ENCODE peak calls at places on chromosomes 11 and 22, in six cellular contexts. One of them, this sample, is unnamed.

GRCh38 chr11:120606116-120607010 is 94.8 kb downstream of the GRIK4 start:
- DNase-seq in fibroblast of the conjunctiva: no peak
- DNase-seq in NCI-H82: no peak
- DNase-seq in stimulated activated CD4-positive, alpha-beta T cell treated with anti-CD3 and anti-CD28 coated beads, TNF-alpha, amount 100 ng/mL, for 1 hour: no peak
- DNase-seq in CD4-positive, CD25-positive, alpha-beta regulatory T cell: no peak
- DNase-seq in NCI-H2081: no peak
- DNase-seq in this sample: no peak

GRCh38 chr11:47383106-47383505 is 4.8 kb upstream of the SPI1 start:
- DNase-seq in fibroblast of the conjunctiva: no peak
- DNase-seq in NCI-H82: no peak
- DNase-seq in stimulated activated CD4-positive, alpha-beta T cell treated with anti-CD3 and anti-CD28 coated beads, TNF-alpha, amount 100 ng/mL, for 1 hour: no peak
- DNase-seq in CD4-positive, CD25-positive, alpha-beta regulatory T cell: no peak
- DNase-seq in NCI-H2081: no peak
- DNase-seq in this sample: no peak

GRCh38 chr22:27212617-27213177 is 555.3 kb downstream of the MIAT start:
- DNase-seq in fibroblast of the conjunctiva: peak
- DNase-seq in NCI-H82: peak
- DNase-seq in stimulated activated CD4-positive, alpha-beta T cell treated with anti-CD3 and anti-CD28 coated beads, TNF-alpha, amount 100 ng/mL, for 1 hour: no peak
- DNase-seq in CD4-positive, CD25-positive, alpha-beta regulatory T cell: no peak
- DNase-seq in NCI-H2081: no peak
- DNase-seq in this sample: no peak

GRCh38 chr11:14336507-14337503 is 22.2 kb downstream of the RRAS2 start:
- DNase-seq in fibroblast of the conjunctiva: peak
- DNase-seq in NCI-H82: no peak
- DNase-seq in stimulated activated CD4-positive, alpha-beta T cell treated with anti-CD3 and anti-CD28 coated beads, TNF-alpha, amount 100 ng/mL, for 1 hour: no peak
- DNase-seq in CD4-positive, CD25-positive, alpha-beta regulatory T cell: no peak
- DNase-seq in NCI-H2081: no peak
- DNase-seq in this sample: no peak

GRCh38 chr11:65492637-65493366 is 6.0 kb upstream of the MALAT1 start:
- DNase-seq in fibroblast of the conjunctiva: no peak
- DNase-seq in NCI-H82: peak
- DNase-seq in stimulated activated CD4-positive, alpha-beta T cell treated with anti-CD3 and anti-CD28 coated beads, TNF-alpha, amount 100 ng/mL, for 1 hour: no peak
- DNase-seq in CD4-positive, CD25-positive, alpha-beta regulatory T cell: no peak
- DNase-seq in NCI-H2081: no peak
- DNase-seq in this sample: no peak

GRCh38 chr22:24217384-24217783 is 27.5 kb downstream of the GGT5 start:
- DNase-seq in fibroblast of the conjunctiva: no peak
- DNase-seq in NCI-H82: no peak
- DNase-seq in stimulated activated CD4-positive, alpha-beta T cell treated with anti-CD3 and anti-CD28 coated beads, TNF-alpha, amount 100 ng/mL, for 1 hour: no peak
- DNase-seq in CD4-positive, CD25-positive, alpha-beta regulatory T cell: no peak
- DNase-seq in NCI-H2081: no peak
- DNase-seq in this sample: no peak

GRCh38 chr22:42553475-42554361 is at the start of gene SERHL2:
- DNase-seq in fibroblast of the conjunctiva: peak
- DNase-seq in NCI-H82: peak
- DNase-seq in stimulated activated CD4-positive, alpha-beta T cell treated with anti-CD3 and anti-CD28 coated beads, TNF-alpha, amount 100 ng/mL, for 1 hour: peak
- DNase-seq in CD4-positive, CD25-positive, alpha-beta regulatory T cell: peak
- DNase-seq in NCI-H2081: peak
- DNase-seq in this sample: no peak

GRCh38 chr11:61126266-61126665 is 24.0 kb downstream of the CD5 start:
- DNase-seq in fibroblast of the conjunctiva: no peak
- DNase-seq in NCI-H82: no peak
- DNase-seq in stimulated activated CD4-positive, alpha-beta T cell treated with anti-CD3 and anti-CD28 coated beads, TNF-alpha, amount 100 ng/mL, for 1 hour: no peak
- DNase-seq in CD4-positive, CD25-positive, alpha-beta regulatory T cell: no peak
- DNase-seq in NCI-H2081: no peak
- DNase-seq in this sample: no peak

GRCh38 chr22:23128269-23129108 is 13.3 kb downstream of the RSPH14 start:
- DNase-seq in fibroblast of the conjunctiva: peak
- DNase-seq in NCI-H82: peak
- DNase-seq in stimulated activated CD4-positive, alpha-beta T cell treated with anti-CD3 and anti-CD28 coated beads, TNF-alpha, amount 100 ng/mL, for 1 hour: peak
- DNase-seq in CD4-positive, CD25-positive, alpha-beta regulatory T cell: peak
- DNase-seq in NCI-H2081: peak
- DNase-seq in this sample: no peak

GRCh38 chr11:125872138-125872491 is 15.4 kb upstream of the HYLS1 start:
- DNase-seq in fibroblast of the conjunctiva: no peak
- DNase-seq in NCI-H82: no peak
- DNase-seq in stimulated activated CD4-positive, alpha-beta T cell treated with anti-CD3 and anti-CD28 coated beads, TNF-alpha, amount 100 ng/mL, for 1 hour: no peak
- DNase-seq in CD4-positive, CD25-positive, alpha-beta regulatory T cell: no peak
- DNase-seq in NCI-H2081: no peak
- DNase-seq in this sample: no peak

GRCh38 chr11:119847836-119848235 is 118.8 kb upstream of the NECTIN1 start:
- DNase-seq in fibroblast of the conjunctiva: no peak
- DNase-seq in NCI-H82: peak
- DNase-seq in stimulated activated CD4-positive, alpha-beta T cell treated with anti-CD3 and anti-CD28 coated beads, TNF-alpha, amount 100 ng/mL, for 1 hour: no peak
- DNase-seq in CD4-positive, CD25-positive, alpha-beta regulatory T cell: no peak
- DNase-seq in NCI-H2081: no peak
- DNase-seq in this sample: no peak

GRCh38 chr22:23281406-23282088 is 101.2 kb downstream of the BCR start:
- DNase-seq in fibroblast of the conjunctiva: peak
- DNase-seq in NCI-H82: peak
- DNase-seq in stimulated activated CD4-positive, alpha-beta T cell treated with anti-CD3 and anti-CD28 coated beads, TNF-alpha, amount 100 ng/mL, for 1 hour: peak
- DNase-seq in CD4-positive, CD25-positive, alpha-beta regulatory T cell: peak
- DNase-seq in NCI-H2081: peak
- DNase-seq in this sample: no peak

GRCh38 chr11:103091441-103091809 is 535 bp downstream of the DCUN1D5 start:
- DNase-seq in fibroblast of the conjunctiva: no peak
- DNase-seq in NCI-H82: peak
- DNase-seq in stimulated activated CD4-positive, alpha-beta T cell treated with anti-CD3 and anti-CD28 coated beads, TNF-alpha, amount 100 ng/mL, for 1 hour: no peak
- DNase-seq in CD4-positive, CD25-positive, alpha-beta regulatory T cell: no peak
- DNase-seq in NCI-H2081: peak
- DNase-seq in this sample: no peak

GRCh38 chr11:119685073-119685746 is 43.8 kb downstream of the NECTIN1 start:
- DNase-seq in fibroblast of the conjunctiva: no peak
- DNase-seq in NCI-H82: no peak
- DNase-seq in stimulated activated CD4-positive, alpha-beta T cell treated with anti-CD3 and anti-CD28 coated beads, TNF-alpha, amount 100 ng/mL, for 1 hour: no peak
- DNase-seq in CD4-positive, CD25-positive, alpha-beta regulatory T cell: no peak
- DNase-seq in NCI-H2081: no peak
- DNase-seq in this sample: no peak

GRCh38 chr11:69828971-69829344 is 9.7 kb upstream of the FGF3 start:
- DNase-seq in fibroblast of the conjunctiva: no peak
- DNase-seq in NCI-H82: no peak
- DNase-seq in stimulated activated CD4-positive, alpha-beta T cell treated with anti-CD3 and anti-CD28 coated beads, TNF-alpha, amount 100 ng/mL, for 1 hour: no peak
- DNase-seq in CD4-positive, CD25-positive, alpha-beta regulatory T cell: no peak
- DNase-seq in NCI-H2081: no peak
- DNase-seq in this sample: no peak

GRCh38 chr11:69352715-69353325 is 58.9 kb downstream of the MYEOV start:
- DNase-seq in fibroblast of the conjunctiva: peak
- DNase-seq in NCI-H82: no peak
- DNase-seq in stimulated activated CD4-positive, alpha-beta T cell treated with anti-CD3 and anti-CD28 coated beads, TNF-alpha, amount 100 ng/mL, for 1 hour: no peak
- DNase-seq in CD4-positive, CD25-positive, alpha-beta regulatory T cell: no peak
- DNase-seq in NCI-H2081: no peak
- DNase-seq in this sample: no peak

This sample was measured in NCI-H1417 treated with DMSO at 0.1 percent for 48 hours.